ENCODE peak calls at places on chromosomes 2 and 18, in nine cellular contexts. M is left ventricle myocardium inferior; A is astrocyte; W is mesendoderm; F is upper lobe of right lung; Q is pancreas; E is CD4-positive, alpha-beta memory T cell; K is naive thymus-derived CD4-positive, alpha-beta T cell; G is HCT116. Z is an unnamed sample.

GRCh38 chr2:44715671-44716077 is 225.8 kb upstream of the SIX3 start:
- DNase-seq in W (peak; percentile 90), Q (no peak), M (no peak), F (no peak), A (peak; percentile 48), K (no peak), E (no peak), G (peak; percentile 19), Z (peak; percentile 60)

GRCh38 chr2:197378494-197378972 is 56.3 kb downstream of the SF3B1 start:
- DNase-seq in E (peak; percentile 63), F (no peak), Q (peak; percentile 30), A (peak; percentile 18), M (no peak), K (peak; percentile 26), G (peak; percentile 37), W (peak; percentile 62), Z (peak; percentile 39)

GRCh38 chr2:100518801-100519200 is 44.0 kb upstream of the PDCL3 start:
- DNase-seq in G (no peak), M (no peak), W (no peak), A (no peak), F (no peak), E (no peak), Q (no peak), K (no peak), Z (no peak)

GRCh38 chr2:60359569-60359968 is 193.9 kb downstream of the BCL11A start:
- DNase-seq in K (no peak), W (no peak), A (no peak), M (no peak), G (no peak), E (no peak), Q (no peak), F (no peak), Z (no peak)

GRCh38 chr2:122545821-122546220 is 790.4 kb downstream of the TSN start:
- DNase-seq in K (no peak), A (no peak), Q (no peak), M (no peak), E (no peak), G (no peak), F (no peak), W (no peak), Z (no peak)

GRCh38 chr2:25537526-25537925 is 135.9 kb downstream of the DTNB start:
- DNase-seq in K (no peak), E (no peak), A (no peak), M (no peak), G (no peak), F (no peak), W (no peak), Q (no peak), Z (no peak)

GRCh38 chr2:11505652-11506610 is 27.9 kb upstream of the GREB1 start:
- DNase-seq in K (no peak), A (peak; percentile 17), G (peak; percentile 15), W (no peak), F (no peak), E (no peak), M (no peak), Q (peak; percentile 48), Z (no peak)

GRCh38 chr2:240850756-240851077 is 17.9 kb upstream of the AGXT start:
- DNase-seq in K (no peak), A (no peak), W (no peak), G (no peak), M (no peak), Q (no peak), F (no peak), E (no peak), Z (no peak)

GRCh38 chr2:215529271-215529670 is 93.4 kb upstream of the FN1 start:
- DNase-seq in M (no peak), E (no peak), A (peak; percentile 84), Q (no peak), K (no peak), W (no peak), G (no peak), F (no peak), Z (no peak)

GRCh38 chr18:74724186-74724585 is 126.5 kb downstream of the ZNF407 start:
- DNase-seq in F (no peak), Q (no peak), W (no peak), E (no peak), G (no peak), M (no peak), A (peak; percentile 11), K (no peak), Z (no peak)

GRCh38 chr2:47941936-47942335 is 35.6 kb upstream of the FBXO11 start:
- DNase-seq in A (no peak), F (no peak), K (no peak), G (no peak), E (no peak), M (no peak), W (no peak), Q (no peak), Z (no peak)

GRCh38 chr2:226609361-226609760 is 190.3 kb downstream of the IRS1 start:
- DNase-seq in A (peak; percentile 92), M (no peak), E (no peak), K (no peak), F (no peak), G (no peak), Q (no peak), W (no peak), Z (no peak)

GRCh38 chr2:47086054-47086471 is 69.0 kb downstream of the STPG4 start:
- DNase-seq in W (no peak), E (no peak), F (no peak), G (no peak), K (no peak), A (no peak), Q (no peak), M (no peak), Z (no peak)

GRCh38 chr18:49757513-49758262 is 55.6 kb downstream of the ACAA2 start:
- DNase-seq in M (no peak), A (no peak), Q (no peak), G (peak; percentile 28), W (peak; percentile 55), E (no peak), F (no peak), K (no peak), Z (no peak)

DNA sequence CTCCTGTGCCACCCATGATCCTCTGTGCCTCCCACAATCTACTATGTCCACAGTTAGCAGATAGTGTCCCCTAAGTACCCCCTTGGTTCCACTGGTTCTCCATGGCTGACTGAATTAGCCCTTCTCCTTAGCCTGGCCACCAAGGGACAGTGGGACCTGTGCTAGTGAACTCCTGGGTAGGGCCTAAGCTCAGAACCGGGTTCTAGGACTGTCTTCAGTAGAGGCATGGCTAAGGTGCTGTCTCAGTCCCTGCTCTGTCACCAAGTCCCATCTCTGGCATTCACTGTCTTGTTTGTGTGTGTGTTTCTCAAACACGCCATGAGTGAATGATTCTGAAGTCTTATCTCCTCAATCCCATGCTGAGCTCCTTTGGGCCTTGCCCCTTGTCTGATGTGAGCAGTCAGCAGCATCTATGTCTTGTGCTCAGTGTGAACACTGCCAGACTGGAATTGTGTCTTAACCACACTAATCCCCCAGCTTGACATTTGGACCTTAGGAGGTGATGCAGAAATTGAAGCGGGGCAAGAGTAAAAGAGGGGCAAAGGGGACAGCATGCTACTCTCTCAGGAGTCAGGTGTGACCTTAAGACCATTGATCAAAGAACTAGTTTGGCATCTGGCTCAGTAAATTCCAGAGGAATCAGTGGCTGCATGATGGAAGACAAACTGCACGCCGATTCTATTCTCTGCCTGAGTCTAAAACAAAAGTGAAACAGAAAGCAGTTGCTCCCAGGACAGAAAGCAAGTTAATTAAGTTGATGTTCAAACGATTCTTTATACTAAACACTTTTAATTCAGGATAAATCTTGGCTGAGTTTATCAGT is 190.5 kb downstream of the ALPK2 start:
- DNase-seq in K (no peak), A (peak; percentile 36), Q (no peak), F (no peak), E (peak; percentile 24), G (no peak), M (no peak), W (no peak), Z (no peak)
- H3K4me3 ChIP-seq in K (peak overlapping the region; percentile 48), A (no peak overlapping the region), Q (no peak overlapping the region), F (peak overlapping the region; percentile 33), E (peak overlapping the region; percentile 24), G (no peak overlapping the region), M (peak overlapping the region; percentile 51), W (no peak overlapping the region), Z (no peak overlapping the region)

DNA sequence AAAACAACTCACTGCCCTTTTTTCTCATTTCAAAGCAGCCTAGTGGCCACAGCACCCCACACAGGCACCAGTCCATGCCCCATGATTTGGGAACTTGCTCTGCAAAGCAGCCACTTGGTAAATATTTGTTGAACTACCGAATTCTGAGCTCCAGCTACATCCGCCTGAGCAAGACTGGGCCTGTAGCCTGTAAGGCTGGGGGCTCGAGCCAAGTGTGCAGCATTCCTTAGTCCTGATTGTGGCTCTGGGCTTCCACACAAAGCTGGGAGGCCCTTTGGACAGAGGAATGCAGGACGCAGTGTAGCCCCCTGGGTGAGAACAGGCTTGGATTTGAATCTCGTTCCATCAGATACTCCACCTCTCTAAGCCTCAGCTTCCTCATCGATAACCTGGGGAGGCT is 88.4 kb downstream of the ACTR2 start:
- DNase-seq in A (peak; percentile 94), F (no peak), W (no peak), Q (no peak), M (peak; percentile 66), G (no peak), K (no peak), E (no peak), Z (no peak)
- H3K36me3 ChIP-seq in A (peaks cover 30% of the 10 kb centered on the region), F (peaks cover 47% of the 10 kb centered on the region), W (no peaks in the 10 kb centered on the region), Q (no peaks in the 10 kb centered on the region), M (peaks cover 54% of the 10 kb centered on the region), G (peaks cover 32% of the 10 kb centered on the region), K (no peaks in the 10 kb centered on the region), E (no peaks in the 10 kb centered on the region), Z (peaks cover 8% of the 10 kb centered on the region)

GRCh38 chr2:54574860-54575247 is 118.7 kb downstream of the SPTBN1 start:
- DNase-seq in W (no peak), G (no peak), A (no peak), M (no peak), F (no peak), K (no peak), Q (no peak), E (no peak), Z (no peak)

GRCh38 chr2:54577035-54577434 is 120.9 kb downstream of the SPTBN1 start:
- DNase-seq in M (peak; percentile 52), E (no peak), K (no peak), A (no peak), F (no peak), Q (peak; percentile 87), W (no peak), G (no peak), Z (no peak)

GRCh38 chr2:54574107-54574859 is 118.2 kb downstream of the SPTBN1 start:
- DNase-seq in G (no peak), M (no peak), A (peak; percentile 56), W (no peak), F (no peak), E (peak; percentile 86), Q (no peak), K (peak; percentile 48), Z (no peak)

GRCh38 chr2:54573532-54573915 is 117.4 kb downstream of the SPTBN1 start:
- DNase-seq in E (no peak), A (no peak), K (no peak), W (no peak), F (no peak), Q (no peak), G (no peak), M (no peak), Z (no peak)

GRCh38 chr2:54575379-54575888 is 119.3 kb downstream of the SPTBN1 start:
- DNase-seq in F (no peak), Q (no peak), M (no peak), E (no peak), G (no peak), K (no peak), A (peak; percentile 81), W (no peak), Z (no peak)
- H3K4me3 ChIP-seq in F (no peak overlapping the region), Q (no peak overlapping the region), M (no peak overlapping the region), E (no peak overlapping the region), G (no peak overlapping the region), K (peak overlapping the region; percentile 58), A (no peak overlapping the region), W (no peak overlapping the region), Z (no peak overlapping the region)

GRCh38 chr2:208304157-208304556 is 38.1 kb downstream of the PIKFYVE start:
- DNase-seq in F (no peak), W (no peak), M (no peak), A (no peak), E (no peak), Q (no peak), G (no peak), K (no peak), Z (no peak)
- H3K36me3 ChIP-seq in F (peaks cover 77% of the 10 kb centered on the region), W (peaks cover 5% of the 10 kb centered on the region), M (peaks cover 69% of the 10 kb centered on the region), A (peaks cover 41% of the 10 kb centered on the region), E (peaks cover 37% of the 10 kb centered on the region), Q (peaks cover 4% of the 10 kb centered on the region), G (peaks cover 21% of the 10 kb centered on the region), K (peaks cover 10% of the 10 kb centered on the region), Z (peaks cover 8% of the 10 kb centered on the region)

Z was measured in iPS DF 6.9.